ENCODE peak calls at places on chromosomes 13 and 19, in four cellular contexts. One of them, this sample, is unnamed.

GRCh38 chr13:32408999-32409313 is 19.0 kb downstream of the N4BP2L1 start:
- DNase-seq in HepG2: no peak
- DNase-seq in GM12878: no peak
- DNase-seq in K562: no peak
- DNase-seq in this sample: no peak

GRCh38 chr13:27080018-27080948 is 91.3 kb downstream of the USP12 start:
- DNase-seq in HepG2: no peak
- DNase-seq in GM12878: no peak
- DNase-seq in K562: no peak
- DNase-seq in this sample: no peak

GRCh38 chr13:109733550-109733949 is 52.8 kb downstream of the IRS2 start:
- DNase-seq in HepG2: no peak
- DNase-seq in K562: no peak
- DNase-seq in GM12878: no peak
- DNase-seq in this sample: no peak

GRCh38 chr13:80630685-80631121 is 289.8 kb upstream of the SPRY2 start:
- DNase-seq in K562: no peak
- DNase-seq in GM12878: no peak
- DNase-seq in HepG2: no peak
- DNase-seq in this sample: no peak

GRCh38 chr19:4538601-4538954 is 1.3 kb downstream of the LRG1 start:
- DNase-seq in K562: no peak
- DNase-seq in GM12878: no peak
- DNase-seq in HepG2: no peak
- DNase-seq in this sample: no peak

GRCh38 chr19:41994521-41994971 is 516 bp upstream of the ATP1A3 start:
- DNase-seq in GM12878: no peak
- DNase-seq in HepG2: no peak
- DNase-seq in K562: no peak
- DNase-seq in this sample: no peak

GRCh38 chr19:611506-611869 is 21.8 kb downstream of the HCN2 start:
- DNase-seq in K562: no peak
- DNase-seq in GM12878: no peak
- DNase-seq in HepG2: no peak
- DNase-seq in this sample: no peak

GRCh38 chr13:92994056-92994455 is 232.6 kb upstream of the GPC6 start:
- DNase-seq in HepG2: no peak
- DNase-seq in GM12878: no peak
- DNase-seq in K562: no peak
- DNase-seq in this sample: no peak

GRCh38 chr13:91348906-91349435 is 1.5 kb downstream of the MIR17HG start:
- DNase-seq in K562: peak; percentile 70
- DNase-seq in HepG2: peak; percentile 75
- DNase-seq in GM12878: peak; percentile 43
- DNase-seq in this sample: peak; percentile 97

GRCh38 chr19:34215006-34215665 is 39.2 kb upstream of the GARRE1 start:
- DNase-seq in GM12878: no peak
- DNase-seq in K562: no peak
- DNase-seq in HepG2: no peak
- DNase-seq in this sample: no peak

GRCh38 chr13:21361123-21361522 is 98.0 kb downstream of the ZDHHC20 start:
- DNase-seq in K562: no peak
- DNase-seq in GM12878: no peak
- DNase-seq in HepG2: no peak
- DNase-seq in this sample: no peak

GRCh38 chr13:24042710-24043440 is 117.6 kb upstream of the SPATA13 start:
- DNase-seq in K562: no peak
- DNase-seq in GM12878: no peak
- DNase-seq in HepG2: no peak
- DNase-seq in this sample: no peak

GRCh38 chr19:8064866-8065486 is 12.4 kb downstream of the CCL25 start:
- DNase-seq in HepG2: no peak
- DNase-seq in GM12878: no peak
- DNase-seq in K562: no peak
- DNase-seq in this sample: no peak

GRCh38 chr19:8071912-8072311 is 19.4 kb downstream of the CCL25 start:
- DNase-seq in GM12878: no peak
- DNase-seq in HepG2: no peak
- DNase-seq in K562: no peak
- DNase-seq in this sample: no peak

GRCh38 chr19:8074501-8074900 is 21.9 kb downstream of the CCL25 start:
- DNase-seq in GM12878: no peak
- DNase-seq in HepG2: no peak
- DNase-seq in K562: no peak
- DNase-seq in this sample: no peak

GRCh38 chr19:8065489-8066261 is 13.1 kb downstream of the CCL25 start:
- DNase-seq in HepG2: no peak
- DNase-seq in K562: no peak
- DNase-seq in GM12878: no peak
- DNase-seq in this sample: no peak

GRCh38 chr19:8069116-8069973 is 16.8 kb downstream of the CCL25 start:
- DNase-seq in GM12878: no peak
- DNase-seq in K562: peak; percentile 49
- DNase-seq in HepG2: no peak
- DNase-seq in this sample: no peak
- TF ChIP-seq FOXM1 in GM12878: no peak
- TF ChIP-seq FOXM1 in K562: no peak
- TF ChIP-seq FOXM1 in HepG2: no peak
- TF ChIP-seq FOXM1 in this sample: no peak

GRCh38 chr13:102293723-102294122 is 108.1 kb downstream of the FGF14 start:
- DNase-seq in GM12878: no peak
- DNase-seq in K562: no peak
- DNase-seq in HepG2: no peak
- DNase-seq in this sample: no peak
- TF ChIP-seq BHLHE40 in GM12878: no peak
- TF ChIP-seq BHLHE40 in K562: no peak
- TF ChIP-seq BHLHE40 in HepG2: no peak
- TF ChIP-seq BHLHE40 in this sample: no peak

GRCh38 chr13:35916186-35916585 is 215.0 kb downstream of the DCLK1 start:
- DNase-seq in K562: no peak
- DNase-seq in HepG2: no peak
- DNase-seq in GM12878: no peak
- DNase-seq in this sample: no peak
- TF ChIP-seq FOXK2 in K562: no peak
- TF ChIP-seq FOXK2 in HepG2: no peak
- TF ChIP-seq FOXK2 in GM12878: no peak
- TF ChIP-seq FOXK2 in this sample: no peak

GRCh38 chr13:97295279-97296182 is 73.4 kb downstream of the MBNL2 start:
- DNase-seq in HepG2: no peak
- DNase-seq in K562: peak; percentile 10
- DNase-seq in GM12878: no peak
- DNase-seq in this sample: no peak
- TF ChIP-seq FOXM1 in HepG2: no peak
- TF ChIP-seq FOXM1 in K562: no peak
- TF ChIP-seq FOXM1 in GM12878: no peak
- TF ChIP-seq FOXM1 in this sample: no peak

DNA sequence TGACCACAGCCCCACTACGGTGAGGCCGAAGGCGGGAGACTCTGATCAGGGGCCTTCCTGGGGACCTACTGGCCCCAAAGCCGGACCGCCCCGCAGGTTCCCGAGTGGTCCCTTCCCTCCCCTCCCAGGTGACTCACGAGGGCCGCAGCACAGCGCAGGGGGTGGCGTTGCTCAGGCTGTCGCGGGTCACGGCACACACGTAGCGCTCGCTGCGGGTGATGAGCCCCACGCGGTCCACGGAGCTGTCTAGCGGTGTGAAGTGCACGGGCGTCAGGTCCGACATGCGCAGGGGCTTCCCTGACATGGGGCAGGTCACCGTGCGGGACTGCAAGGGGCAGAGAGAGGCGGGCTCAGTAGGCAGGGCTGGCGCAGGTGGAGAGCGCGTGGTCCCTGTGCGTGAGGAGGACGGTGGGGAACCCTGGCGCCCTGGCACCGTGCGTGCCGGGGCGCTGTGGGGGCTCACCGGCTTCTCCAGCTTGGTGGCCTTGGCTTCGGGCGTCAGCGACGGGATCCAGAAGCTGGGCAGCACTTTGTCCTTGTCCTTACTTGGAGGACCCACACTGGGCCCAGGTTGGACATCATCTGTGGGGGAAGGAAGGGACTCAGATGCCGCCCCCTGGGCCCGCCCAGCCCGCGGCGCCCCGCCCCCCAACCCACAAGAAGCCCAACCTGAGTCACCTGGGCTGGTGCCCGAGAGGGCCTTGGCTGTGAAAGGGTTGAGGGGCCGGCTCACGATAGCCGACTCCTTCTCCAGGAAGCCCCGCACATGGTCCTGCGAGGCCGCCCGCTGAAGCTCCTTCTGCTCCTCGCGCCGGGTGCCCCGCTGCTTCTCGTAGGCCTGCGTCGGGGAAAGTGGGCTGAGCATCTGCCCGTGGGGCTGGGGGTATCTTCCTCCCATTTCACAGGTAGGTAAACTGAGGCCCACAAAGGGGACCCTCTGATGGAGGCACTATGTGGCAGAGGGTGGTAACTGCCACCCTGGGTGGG is 23.7 kb downstream of the NOSIP start:
- DNase-seq in HepG2: no peak
- DNase-seq in K562: no peak
- DNase-seq in GM12878: no peak
- DNase-seq in this sample: no peak
- TF ChIP-seq BHLHE40 in HepG2: no peak
- TF ChIP-seq BHLHE40 in K562: no peak
- TF ChIP-seq BHLHE40 in GM12878: no peak
- TF ChIP-seq BHLHE40 in this sample: no peak

DNA sequence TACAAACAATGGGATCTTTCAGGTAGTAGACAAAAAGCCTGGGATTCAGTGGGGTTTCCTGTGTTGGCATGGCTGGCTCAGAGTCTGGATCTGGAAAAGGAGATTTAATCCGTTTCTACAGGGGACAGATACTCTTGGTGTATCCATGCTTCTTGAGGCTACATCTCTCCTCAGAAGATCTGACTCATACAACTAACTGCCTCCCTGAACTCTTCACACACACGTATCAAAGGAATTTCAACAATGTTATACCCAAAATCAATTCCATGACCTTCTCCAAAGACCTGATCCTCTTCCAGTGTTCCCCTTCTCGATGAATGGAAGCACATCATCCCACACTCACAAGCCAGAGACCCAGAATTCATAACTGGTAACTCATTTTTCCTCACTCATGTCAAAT is 435.3 kb upstream of the NBEA start:
- DNase-seq in GM12878: no peak
- DNase-seq in K562: no peak
- DNase-seq in HepG2: no peak
- DNase-seq in this sample: no peak
- TF ChIP-seq FOXK2 in GM12878: no peak
- TF ChIP-seq FOXK2 in K562: no peak
- TF ChIP-seq FOXK2 in HepG2: no peak
- TF ChIP-seq FOXK2 in this sample: no peak

GRCh38 chr13:51557423-51557822 is 26.8 kb upstream of the WDFY2 start:
- DNase-seq in GM12878: no peak
- DNase-seq in HepG2: no peak
- DNase-seq in K562: no peak
- DNase-seq in this sample: no peak

GRCh38 chr13:51559916-51560315 is 24.3 kb upstream of the WDFY2 start:
- DNase-seq in GM12878: no peak
- DNase-seq in HepG2: no peak
- DNase-seq in K562: no peak
- DNase-seq in this sample: no peak

GRCh38 chr13:51560336-51560735 is 23.9 kb upstream of the WDFY2 start:
- DNase-seq in GM12878: no peak
- DNase-seq in K562: no peak
- DNase-seq in HepG2: no peak
- DNase-seq in this sample: no peak

GRCh38 chr13:51557875-51558604 is 26.2 kb upstream of the WDFY2 start:
- DNase-seq in K562: no peak
- DNase-seq in HepG2: no peak
- DNase-seq in GM12878: no peak
- DNase-seq in this sample: no peak

DNA sequence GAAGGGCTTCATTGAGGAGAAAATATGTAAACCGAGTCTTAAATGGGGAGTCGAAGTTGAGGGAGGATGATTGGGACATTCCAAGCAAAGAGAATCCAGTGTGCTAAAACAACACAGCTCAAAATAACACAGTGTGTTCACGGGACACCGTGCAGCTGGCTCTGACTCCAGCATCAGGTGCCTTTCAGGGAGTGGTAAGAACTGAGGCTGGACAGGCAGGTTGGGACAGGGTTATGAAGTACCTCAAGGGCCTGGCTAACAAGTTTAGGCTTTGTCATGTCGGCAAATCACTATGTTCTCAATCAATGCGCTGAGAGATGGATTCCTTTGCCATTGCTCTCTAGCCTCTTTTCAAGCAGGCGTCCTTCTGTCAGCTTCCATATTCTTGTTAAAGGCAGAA is 27.5 kb upstream of the WDFY2 start:
- DNase-seq in GM12878: no peak
- DNase-seq in K562: no peak
- DNase-seq in HepG2: no peak
- DNase-seq in this sample: no peak
- TF ChIP-seq FOXM1 in GM12878: no peak
- TF ChIP-seq FOXM1 in K562: no peak
- TF ChIP-seq FOXM1 in HepG2: no peak
- TF ChIP-seq FOXM1 in this sample: no peak